ENCODE peak calls at places on chromosomes 5 and 9, in five cellular contexts. N is tibial artery, T is left ventricle myocardium inferior, H is IMR-90, B is tibial nerve. A is an unnamed sample.

GRCh38 chr5:43555895-43556606 is 826 bp downstream of the PAIP1 start:
- DNase-seq in B (peak; percentile 16), T (peak; percentile 57), H (peak; percentile 16), N (peak; percentile 74), A (peak; percentile 86)

GRCh38 chr5:3602713-3603502 is 7.3 kb downstream of the IRX1 start:
- DNase-seq in H (no peak), B (no peak), N (no peak), T (peak; percentile 45), A (peak; percentile 80)

GRCh38 chr9:89684912-89685636 is 80.3 kb downstream of the GADD45G start:
- DNase-seq in N (peak; percentile 96), B (no peak), H (no peak), T (peak; percentile 74), A (no peak)

GRCh38 chr5:140073296-140073695 is 30.2 kb upstream of the NRG2 start:
- DNase-seq in H (peak; percentile 17), B (no peak), N (no peak), T (no peak), A (no peak)

GRCh38 chr5:68618501-68618900 is 402.9 kb downstream of the PIK3R1 start:
- DNase-seq in B (no peak), T (no peak), H (no peak), N (no peak), A (no peak)

GRCh38 chr5:170162631-170163321 is 57.1 kb downstream of the FOXI1 start:
- DNase-seq in N (no peak), B (no peak), H (no peak), T (no peak), A (no peak)

GRCh38 chr5:624951-625230 is 12.8 kb downstream of the CEP72 start:
- DNase-seq in N (no peak), B (no peak), H (no peak), T (no peak), A (peak; percentile 56)

GRCh38 chr9:127083598-127083997 is 38.8 kb downstream of the ANGPTL2 start:
- DNase-seq in B (no peak), N (no peak), H (peak; percentile 13), T (no peak), A (no peak)

GRCh38 chr5:172133359-172134029 is 54.5 kb downstream of the STK10 start:
- DNase-seq in B (no peak), T (no peak), H (peak; percentile 92), N (peak; percentile 74), A (peak; percentile 73)

GRCh38 chr5:122434120-122434519 is 122.1 kb downstream of the SNCAIP start:
- DNase-seq in B (no peak), T (no peak), H (no peak), N (no peak), A (no peak)

GRCh38 chr9:94855919-94856318 is 129.4 kb downstream of the AOPEP start:
- DNase-seq in B (no peak), H (no peak), N (no peak), T (no peak), A (no peak)

GRCh38 chr5:149271195-149271716 is 403 bp upstream of the AFAP1L1 start:
- DNase-seq in N (no peak), H (no peak), T (no peak), B (no peak), A (no peak)

GRCh38 chr9:109640232-109641078 is 139.5 kb upstream of the PALM2AKAP2 start:
- DNase-seq in H (peak; percentile 22), N (peak; percentile 74), T (peak; percentile 59), B (no peak), A (peak; percentile 68)

GRCh38 chr5:132747064-132747692 is at the start of gene CCNI2:
- DNase-seq in H (no peak), N (no peak), B (no peak), T (no peak), A (peak; percentile 75)

GRCh38 chr9:32264171-32264862 is 120.1 kb upstream of the ACO1 start:
- DNase-seq in N (no peak), T (no peak), H (peak; percentile 14), B (no peak), A (no peak)

GRCh38 chr9:133112361-133113026 is 8.5 kb downstream of the RALGDS start:
- DNase-seq in N (peak; percentile 85), T (peak; percentile 45), H (no peak), B (peak; percentile 54), A (peak; percentile 90)

GRCh38 chr9:71121275-71122168 is at the start of gene TRPM3:
- DNase-seq in N (no peak), B (no peak), T (no peak), H (no peak), A (peak; percentile 51)

GRCh38 chr9:134186471-134187109 is 22.2 kb upstream of the RNU6ATAC start:
- DNase-seq in N (peak; percentile 60), B (peak; percentile 11), T (no peak), H (no peak), A (peak; percentile 61)

GRCh38 chr5:143355710-143356109 is 47.8 kb downstream of the NR3C1 start:
- DNase-seq in H (peak; percentile 96), B (peak; percentile 22), T (peak; percentile 33), N (no peak), A (no peak)

GRCh38 chr9:21141427-21141882 is at the start of gene IFNW1:
- DNase-seq in B (no peak), T (no peak), N (no peak), H (no peak), A (no peak)

GRCh38 chr9:125126019-125126746 is 17.1 kb downstream of the SCAI start:
- DNase-seq in B (peak; percentile 75), T (peak; percentile 79), H (peak; percentile 100), N (peak; percentile 93), A (peak; percentile 80)

GRCh38 chr9:93218161-93218560 is 34.2 kb downstream of the WNK2 start:
- DNase-seq in T (peak; percentile 74), N (no peak), B (no peak), H (no peak), A (peak; percentile 52)

GRCh38 chr5:73311291-73312110 is 137.1 kb downstream of the FOXD1 start:
- DNase-seq in T (no peak), N (peak; percentile 68), B (peak; percentile 49), H (peak; percentile 92), A (no peak)

GRCh38 chr5:41427505-41427904 is 82.9 kb downstream of the PLCXD3 start:
- DNase-seq in T (no peak), H (no peak), B (no peak), N (no peak), A (no peak)

GRCh38 chr5:110362252-110362651 is 364.2 kb downstream of the TMEM232 start:
- DNase-seq in H (no peak), T (no peak), N (no peak), B (no peak), A (no peak)

GRCh38 chr5:133048993-133049725 is 2.7 kb upstream of the HSPA4 start:
- DNase-seq in N (no peak), B (no peak), T (no peak), H (peak; percentile 33), A (no peak)

GRCh38 chr5:133907075-133907474 is 61.4 kb downstream of the C5orf15 start:
- DNase-seq in H (no peak), B (no peak), T (peak; percentile 64), N (no peak), A (no peak)

GRCh38 chr5:148849461-148849860 is 23.1 kb downstream of the ADRB2 start:
- DNase-seq in H (no peak), T (no peak), N (no peak), B (no peak), A (no peak)

GRCh38 chr5:39513236-39513635 is 88.5 kb upstream of the DAB2 start:
- DNase-seq in N (no peak), B (no peak), T (no peak), H (peak; percentile 6), A (no peak)

GRCh38 chr5:58080573-58080972 is 379.3 kb downstream of the PLK2 start:
- DNase-seq in B (no peak), H (peak; percentile 69), T (no peak), N (no peak), A (no peak)

GRCh38 chr5:34676409-34676808 is 20.3 kb downstream of the RAI14 start:
- DNase-seq in B (no peak), T (no peak), H (peak; percentile 50), N (no peak), A (no peak)

GRCh38 chr5:132659598-132660493 is 1.9 kb downstream of the IL13 start:
- DNase-seq in B (no peak), H (no peak), N (no peak), T (no peak), A (no peak)

GRCh38 chr5:108484035-108484434 is 102.1 kb upstream of the FBXL17 start:
- DNase-seq in N (no peak), H (no peak), T (no peak), B (no peak), A (no peak)

GRCh38 chr5:108481355-108481931 is 99.5 kb upstream of the FBXL17 start:
- DNase-seq in T (no peak), H (peak; percentile 42), B (no peak), N (no peak), A (no peak)
- TF ChIP-seq CTCF in T (peak; percentile 48), H (peak; percentile 55), B (peak; percentile 18), N (no peak), A (peak; percentile 32)

DNA sequence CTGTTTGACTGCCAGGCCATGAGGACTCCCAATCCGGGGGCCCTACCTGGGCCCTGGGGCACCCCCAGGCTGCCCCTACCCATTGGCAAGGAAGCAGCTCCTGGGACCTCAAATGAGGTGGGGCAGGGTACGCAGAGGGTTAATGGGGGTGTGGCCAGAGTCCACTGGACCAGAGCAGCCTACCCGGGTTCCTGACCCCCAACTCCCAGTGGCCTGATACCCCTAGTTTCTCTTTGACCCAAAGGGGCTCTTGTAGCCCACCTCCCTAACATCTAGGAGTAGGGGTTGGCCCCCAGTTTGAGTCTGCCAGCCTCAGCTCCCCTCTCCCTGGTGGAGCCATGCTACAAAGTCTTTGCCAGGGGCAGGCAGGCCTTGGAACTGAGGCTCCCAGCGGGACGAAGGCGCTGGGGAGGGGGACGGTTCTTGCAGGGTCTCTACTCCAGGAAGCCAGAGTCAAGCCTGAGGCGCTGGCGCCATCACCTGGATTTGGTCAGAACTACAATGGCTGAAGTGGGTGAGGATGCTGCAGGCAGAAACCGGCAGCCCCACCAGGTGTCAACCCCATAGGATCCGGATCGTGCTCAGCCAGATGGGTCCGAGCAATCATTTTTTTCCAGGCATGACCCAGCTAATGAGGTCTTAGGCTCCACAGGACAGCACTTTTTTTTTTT is 8.4 kb upstream of the CERCAM start:
- DNase-seq in H (peak; percentile 31), N (no peak), T (peak; percentile 31), B (peak; percentile 27), A (no peak)
- H3K4me3 ChIP-seq in H (no peak overlapping the region), N (no peak overlapping the region), T (no peak overlapping the region), B (no peak overlapping the region), A (no peak overlapping the region)

DNA sequence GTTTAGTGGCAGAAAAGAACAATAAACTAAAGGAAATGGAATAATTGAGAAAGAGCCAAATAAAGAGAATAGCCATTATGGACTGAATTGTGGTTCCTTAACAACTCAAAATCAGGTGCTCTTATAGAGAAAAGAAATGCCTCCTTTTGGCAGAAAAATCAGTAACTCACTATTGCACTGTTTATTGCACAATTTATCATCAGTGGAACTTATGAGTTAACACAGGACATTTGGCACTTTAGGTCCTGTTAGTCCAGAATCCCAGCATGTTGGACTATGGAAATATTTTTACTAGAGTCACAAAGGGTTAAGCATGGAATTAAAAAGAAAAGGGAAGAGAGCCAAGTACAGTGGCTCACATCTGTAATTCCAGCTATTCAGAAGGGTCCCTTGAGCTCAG is 53.8 kb upstream of the JMY start:
- DNase-seq in H (no peak), N (no peak), B (no peak), T (no peak), A (no peak)
- H3K27ac ChIP-seq in H (no peak overlapping the region), N (no peak overlapping the region), B (no peak overlapping the region), T (no peak overlapping the region), A (no peak overlapping the region)

GRCh38 chr5:157387683-157388093 is 72.3 kb upstream of the NIPAL4 start:
- DNase-seq in B (no peak), H (peak; percentile 98), T (no peak), N (no peak), A (no peak)
- TF ChIP-seq CTCF in B (no peak), H (no peak), T (no peak), N (no peak), A (no peak)